ENCODE peak calls at places on chromosomes 11 and 22, in six cellular contexts. One of them, this sample, is unnamed.

GRCh38 chr22:22855617-22856308 is 31.9 kb upstream of the IGLL5 start:
- DNase-seq in HEK293T: peak
- DNase-seq in lower leg skin: no peak
- DNase-seq in T-helper 1 cell: peak
- DNase-seq in neuronal stem cell: no peak
- DNase-seq in psoas muscle: no peak
- DNase-seq in this sample: no peak

GRCh38 chr11:14642873-14643696 is 519 bp upstream of the PDE3B start:
- DNase-seq in T-helper 1 cell: peak
- DNase-seq in neuronal stem cell: no peak
- DNase-seq in lower leg skin: no peak
- DNase-seq in psoas muscle: no peak
- DNase-seq in HEK293T: no peak
- DNase-seq in this sample: no peak

GRCh38 chr11:116467809-116468208 is 305.0 kb downstream of the BUD13 start:
- DNase-seq in lower leg skin: no peak
- DNase-seq in T-helper 1 cell: no peak
- DNase-seq in neuronal stem cell: no peak
- DNase-seq in psoas muscle: no peak
- DNase-seq in HEK293T: no peak
- DNase-seq in this sample: no peak

GRCh38 chr11:22130462-22131053 is 62.3 kb upstream of the ANO5 start:
- DNase-seq in neuronal stem cell: peak
- DNase-seq in HEK293T: peak
- DNase-seq in psoas muscle: no peak
- DNase-seq in lower leg skin: no peak
- DNase-seq in T-helper 1 cell: no peak
- DNase-seq in this sample: no peak

GRCh38 chr11:8122173-8122572 is 41.2 kb downstream of the TUB start:
- DNase-seq in T-helper 1 cell: no peak
- DNase-seq in HEK293T: no peak
- DNase-seq in neuronal stem cell: no peak
- DNase-seq in lower leg skin: no peak
- DNase-seq in psoas muscle: no peak
- DNase-seq in this sample: no peak

GRCh38 chr11:11252403-11252802 is 100.6 kb downstream of the CSNK2A3 start:
- DNase-seq in T-helper 1 cell: no peak
- DNase-seq in lower leg skin: no peak
- DNase-seq in neuronal stem cell: no peak
- DNase-seq in HEK293T: no peak
- DNase-seq in psoas muscle: no peak
- DNase-seq in this sample: no peak

GRCh38 chr11:73344191-73344607 is 32.0 kb upstream of the RELT start:
- DNase-seq in lower leg skin: no peak
- DNase-seq in HEK293T: no peak
- DNase-seq in T-helper 1 cell: no peak
- DNase-seq in neuronal stem cell: no peak
- DNase-seq in psoas muscle: no peak
- DNase-seq in this sample: no peak

GRCh38 chr11:830295-831131 is 2.2 kb upstream of the CD151 start:
- DNase-seq in HEK293T: peak
- DNase-seq in neuronal stem cell: no peak
- DNase-seq in lower leg skin: no peak
- DNase-seq in psoas muscle: peak
- DNase-seq in T-helper 1 cell: peak
- DNase-seq in this sample: peak

GRCh38 chr11:4467811-4468606 is 14.4 kb upstream of the OR52K1 start:
- DNase-seq in HEK293T: no peak
- DNase-seq in T-helper 1 cell: no peak
- DNase-seq in neuronal stem cell: no peak
- DNase-seq in lower leg skin: no peak
- DNase-seq in psoas muscle: no peak
- DNase-seq in this sample: no peak

GRCh38 chr11:72141066-72141465 is 5.5 kb downstream of the FOLR3 start:
- DNase-seq in T-helper 1 cell: peak
- DNase-seq in psoas muscle: no peak
- DNase-seq in lower leg skin: no peak
- DNase-seq in neuronal stem cell: no peak
- DNase-seq in HEK293T: no peak
- DNase-seq in this sample: peak

GRCh38 chr11:87038235-87038960 is 664 bp downstream of the TMEM135 start:
- DNase-seq in lower leg skin: no peak
- DNase-seq in psoas muscle: no peak
- DNase-seq in T-helper 1 cell: peak
- DNase-seq in HEK293T: peak
- DNase-seq in neuronal stem cell: no peak
- DNase-seq in this sample: no peak

GRCh38 chr22:43944670-43945430 is 10.4 kb upstream of the SAMM50 start:
- DNase-seq in neuronal stem cell: no peak
- DNase-seq in psoas muscle: no peak
- DNase-seq in lower leg skin: no peak
- DNase-seq in T-helper 1 cell: no peak
- DNase-seq in HEK293T: no peak
- DNase-seq in this sample: no peak

GRCh38 chr11:85810871-85811611 is at the start of gene SYTL2:
- DNase-seq in psoas muscle: peak
- DNase-seq in HEK293T: peak
- DNase-seq in neuronal stem cell: peak
- DNase-seq in lower leg skin: peak
- DNase-seq in T-helper 1 cell: peak
- DNase-seq in this sample: peak

GRCh38 chr11:129997513-129997912 is 5.1 kb downstream of the PRDM10 start:
- DNase-seq in psoas muscle: no peak
- DNase-seq in neuronal stem cell: no peak
- DNase-seq in T-helper 1 cell: no peak
- DNase-seq in HEK293T: no peak
- DNase-seq in lower leg skin: no peak
- DNase-seq in this sample: no peak

GRCh38 chr11:61959026-61959608 is 8.3 kb downstream of the FTH1 start:
- DNase-seq in lower leg skin: peak
- DNase-seq in psoas muscle: no peak
- DNase-seq in HEK293T: no peak
- DNase-seq in T-helper 1 cell: no peak
- DNase-seq in neuronal stem cell: no peak
- DNase-seq in this sample: no peak

GRCh38 chr11:5071815-5072214 is 2.4 kb downstream of the OR52E1 start:
- DNase-seq in T-helper 1 cell: no peak
- DNase-seq in HEK293T: no peak
- DNase-seq in neuronal stem cell: no peak
- DNase-seq in lower leg skin: no peak
- DNase-seq in psoas muscle: no peak
- DNase-seq in this sample: no peak

GRCh38 chr22:41976961-41977566 is 7.8 kb downstream of the SEPTIN3 start:
- DNase-seq in psoas muscle: no peak
- DNase-seq in neuronal stem cell: no peak
- DNase-seq in T-helper 1 cell: peak
- DNase-seq in lower leg skin: no peak
- DNase-seq in HEK293T: peak
- DNase-seq in this sample: no peak

GRCh38 chr22:46561435-46561905 is 24.1 kb upstream of the CELSR1 start:
- DNase-seq in lower leg skin: no peak
- DNase-seq in T-helper 1 cell: no peak
- DNase-seq in neuronal stem cell: no peak
- DNase-seq in HEK293T: peak
- DNase-seq in psoas muscle: no peak
- DNase-seq in this sample: no peak

GRCh38 chr11:6194065-6194581 is 4.9 kb upstream of the OR52W1 start:
- DNase-seq in psoas muscle: no peak
- DNase-seq in lower leg skin: no peak
- DNase-seq in T-helper 1 cell: no peak
- DNase-seq in HEK293T: no peak
- DNase-seq in neuronal stem cell: no peak
- DNase-seq in this sample: no peak

GRCh38 chr11:110857885-110858555 is 145.8 kb upstream of the ARHGAP20 start:
- DNase-seq in neuronal stem cell: no peak
- DNase-seq in psoas muscle: no peak
- DNase-seq in lower leg skin: peak
- DNase-seq in HEK293T: no peak
- DNase-seq in T-helper 1 cell: no peak
- DNase-seq in this sample: no peak

GRCh38 chr11:74842967-74843366 is 94.3 kb downstream of the RNF169 start:
- DNase-seq in neuronal stem cell: no peak
- DNase-seq in psoas muscle: no peak
- DNase-seq in lower leg skin: no peak
- DNase-seq in HEK293T: no peak
- DNase-seq in T-helper 1 cell: no peak
- DNase-seq in this sample: no peak

GRCh38 chr11:90476442-90477007 is 253.7 kb upstream of the CHORDC1 start:
- DNase-seq in neuronal stem cell: peak
- DNase-seq in HEK293T: no peak
- DNase-seq in psoas muscle: no peak
- DNase-seq in lower leg skin: peak
- DNase-seq in T-helper 1 cell: peak
- DNase-seq in this sample: peak

GRCh38 chr11:69125861-69126260 is 29.9 kb upstream of the SMIM38 start:
- DNase-seq in lower leg skin: no peak
- DNase-seq in neuronal stem cell: no peak
- DNase-seq in psoas muscle: no peak
- DNase-seq in HEK293T: no peak
- DNase-seq in T-helper 1 cell: no peak
- DNase-seq in this sample: no peak

GRCh38 chr22:42340695-42341383 is 70.4 kb upstream of the TCF20 start:
- DNase-seq in neuronal stem cell: peak
- DNase-seq in T-helper 1 cell: no peak
- DNase-seq in psoas muscle: no peak
- DNase-seq in lower leg skin: no peak
- DNase-seq in HEK293T: no peak
- DNase-seq in this sample: no peak

GRCh38 chr11:7030836-7031235 is 10.6 kb downstream of the NLRP14 start:
- DNase-seq in T-helper 1 cell: no peak
- DNase-seq in lower leg skin: no peak
- DNase-seq in psoas muscle: no peak
- DNase-seq in HEK293T: no peak
- DNase-seq in neuronal stem cell: no peak
- DNase-seq in this sample: no peak

GRCh38 chr22:50008151-50009040 is 4.2 kb downstream of the IL17REL start:
- DNase-seq in psoas muscle: no peak
- DNase-seq in T-helper 1 cell: no peak
- DNase-seq in HEK293T: no peak
- DNase-seq in lower leg skin: no peak
- DNase-seq in neuronal stem cell: no peak
- DNase-seq in this sample: no peak

GRCh38 chr11:43920598-43921419 is 21.6 kb upstream of the C11orf96 start:
- DNase-seq in neuronal stem cell: no peak
- DNase-seq in lower leg skin: peak
- DNase-seq in T-helper 1 cell: peak
- DNase-seq in psoas muscle: peak
- DNase-seq in HEK293T: no peak
- DNase-seq in this sample: no peak

GRCh38 chr11:107092667-107093066 is 74.4 kb upstream of the GUCY1A2 start:
- DNase-seq in lower leg skin: no peak
- DNase-seq in HEK293T: no peak
- DNase-seq in neuronal stem cell: no peak
- DNase-seq in T-helper 1 cell: no peak
- DNase-seq in psoas muscle: no peak
- DNase-seq in this sample: no peak

GRCh38 chr11:69293087-69293486 is 868 bp upstream of the MYEOV start:
- DNase-seq in HEK293T: no peak
- DNase-seq in neuronal stem cell: no peak
- DNase-seq in psoas muscle: no peak
- DNase-seq in T-helper 1 cell: no peak
- DNase-seq in lower leg skin: no peak
- DNase-seq in this sample: no peak

GRCh38 chr11:69122642-69123431 is 32.9 kb upstream of the SMIM38 start:
- DNase-seq in HEK293T: no peak
- DNase-seq in psoas muscle: peak
- DNase-seq in lower leg skin: peak
- DNase-seq in T-helper 1 cell: peak
- DNase-seq in neuronal stem cell: peak
- DNase-seq in this sample: peak

GRCh38 chr11:65944191-65944590 is 1.1 kb upstream of the TSGA10IP start:
- DNase-seq in psoas muscle: no peak
- DNase-seq in neuronal stem cell: no peak
- DNase-seq in HEK293T: no peak
- DNase-seq in T-helper 1 cell: no peak
- DNase-seq in lower leg skin: no peak
- DNase-seq in this sample: no peak

GRCh38 chr22:37641251-37641949 is 1.9 kb downstream of the SH3BP1 start:
- DNase-seq in T-helper 1 cell: no peak
- DNase-seq in neuronal stem cell: no peak
- DNase-seq in HEK293T: no peak
- DNase-seq in lower leg skin: no peak
- DNase-seq in psoas muscle: no peak
- DNase-seq in this sample: no peak

This sample was measured in stimulated activated CD4-positive, alpha-beta T cell treated with anti-CD3 and anti-CD28 coated beads, Interleukin-12 subunit alpha, Interleukin-12 subunit beta, amount 100 ng/mL, for 24 hours.